ENCODE peak calls at places on chromosome 2, in six cellular contexts. N, U, R, L, X and V are unnamed samples.

GRCh38 chr2:176370423-176370822 is 101.2 kb downstream of the MTX2 start:
- DNase-seq in N (no peak), U (no peak), R (no peak), L (no peak), X (no peak), V (no peak)

GRCh38 chr2:75787532-75788132 is 76.9 kb upstream of the GCFC2 start:
- DNase-seq in N (peak; percentile 39), U (no peak), R (peak; percentile 43), L (no peak), X (peak; percentile 44), V (no peak)

GRCh38 chr2:88874063-88874657 is 182.7 kb downstream of the RPIA start:
- DNase-seq in N (peak; percentile 43), U (no peak), R (peak; percentile 56), L (peak; percentile 47), X (peak; percentile 53), V (peak; percentile 39)

GRCh38 chr2:192165842-192166241 is 28.9 kb downstream of the TMEFF2 start:
- DNase-seq in N (no peak), U (no peak), R (no peak), L (no peak), X (no peak), V (no peak)

GRCh38 chr2:45652090-45653050 is 895 bp downstream of the PRKCE start:
- DNase-seq in N (no peak), U (no peak), R (peak; percentile 54), L (peak; percentile 74), X (no peak), V (peak; percentile 58)

GRCh38 chr2:180021850-180022249 is 14.8 kb upstream of the CWC22 start:
- DNase-seq in N (no peak), U (no peak), R (no peak), L (no peak), X (no peak), V (no peak)

GRCh38 chr2:202037086-202037485 is 3.4 kb downstream of the FZD7 start:
- DNase-seq in N (no peak), U (no peak), R (peak; percentile 43), L (no peak), X (no peak), V (no peak)

GRCh38 chr2:102060047-102060446 is 68.3 kb downstream of the IL1R2 start:
- DNase-seq in N (no peak), U (no peak), R (no peak), L (no peak), X (no peak), V (no peak)

GRCh38 chr2:160522951-160523700 is 29.5 kb upstream of the RBMS1 start:
- DNase-seq in N (no peak), U (no peak), R (peak; percentile 31), L (no peak), X (no peak), V (no peak)

GRCh38 chr2:176129013-176129796 is at the start of gene HOXD8:
- DNase-seq in N (no peak), U (no peak), R (peak; percentile 57), L (peak; percentile 77), X (no peak), V (peak; percentile 72)

GRCh38 chr2:42249887-42250286 is 80.7 kb downstream of the EML4 start:
- DNase-seq in N (no peak), U (no peak), R (no peak), L (no peak), X (no peak), V (peak; percentile 59)

GRCh38 chr2:120912101-120912985 is 176.7 kb downstream of the GLI2 start:
- DNase-seq in N (no peak), U (no peak), R (no peak), L (no peak), X (no peak), V (peak; percentile 83)

GRCh38 chr2:168312036-168312822 is 64.8 kb upstream of the STK39 start:
- DNase-seq in N (no peak), U (no peak), R (peak; percentile 6), L (no peak), X (no peak), V (no peak)

GRCh38 chr2:86064006-86064405 is 41.7 kb downstream of the POLR1A start:
- DNase-seq in N (no peak), U (no peak), R (peak; percentile 64), L (no peak), X (no peak), V (no peak)

GRCh38 chr2:180520206-180520605 is 460.2 kb upstream of the UBE2E3 start:
- DNase-seq in N (no peak), U (no peak), R (peak; percentile 45), L (peak; percentile 52), X (no peak), V (peak; percentile 18)

GRCh38 chr2:55482186-55482945 is 37.2 kb upstream of the CFAP36 start:
- DNase-seq in N (no peak), U (no peak), R (peak; percentile 68), L (no peak), X (no peak), V (no peak)

GRCh38 chr2:207135801-207136457 is 29.8 kb downstream of the KLF7 start:
- DNase-seq in N (no peak), U (no peak), R (no peak), L (no peak), X (no peak), V (no peak)

GRCh38 chr2:205280630-205281225 is 401.6 kb upstream of the NRP2 start:
- DNase-seq in N (no peak), U (no peak), R (no peak), L (no peak), X (no peak), V (no peak)

GRCh38 chr2:202762546-202762945 is 109.0 kb downstream of the ICA1L start:
- DNase-seq in N (no peak), U (no peak), R (no peak), L (no peak), X (no peak), V (no peak)

GRCh38 chr2:64212801-64213321 is 68.6 kb upstream of the PELI1 start:
- DNase-seq in N (no peak), U (peak; percentile 60), R (peak; percentile 93), L (no peak), X (no peak), V (no peak)

GRCh38 chr2:16661936-16662335 is 3.7 kb downstream of the CYRIA start:
- DNase-seq in N (no peak), U (no peak), R (no peak), L (peak; percentile 7), X (no peak), V (no peak)

GRCh38 chr2:16664809-16665745 is 557 bp downstream of the CYRIA start:
- DNase-seq in N (no peak), U (no peak), R (no peak), L (peak; percentile 59), X (no peak), V (peak; percentile 24)

GRCh38 chr2:16662440-16662839 is 3.2 kb downstream of the CYRIA start:
- DNase-seq in N (no peak), U (no peak), R (peak; percentile 81), L (peak; percentile 13), X (no peak), V (peak; percentile 35)

GRCh38 chr2:16664052-16664731 is 1.4 kb downstream of the CYRIA start:
- DNase-seq in N (no peak), U (no peak), R (peak; percentile 96), L (peak; percentile 73), X (no peak), V (peak; percentile 62)

DNA sequence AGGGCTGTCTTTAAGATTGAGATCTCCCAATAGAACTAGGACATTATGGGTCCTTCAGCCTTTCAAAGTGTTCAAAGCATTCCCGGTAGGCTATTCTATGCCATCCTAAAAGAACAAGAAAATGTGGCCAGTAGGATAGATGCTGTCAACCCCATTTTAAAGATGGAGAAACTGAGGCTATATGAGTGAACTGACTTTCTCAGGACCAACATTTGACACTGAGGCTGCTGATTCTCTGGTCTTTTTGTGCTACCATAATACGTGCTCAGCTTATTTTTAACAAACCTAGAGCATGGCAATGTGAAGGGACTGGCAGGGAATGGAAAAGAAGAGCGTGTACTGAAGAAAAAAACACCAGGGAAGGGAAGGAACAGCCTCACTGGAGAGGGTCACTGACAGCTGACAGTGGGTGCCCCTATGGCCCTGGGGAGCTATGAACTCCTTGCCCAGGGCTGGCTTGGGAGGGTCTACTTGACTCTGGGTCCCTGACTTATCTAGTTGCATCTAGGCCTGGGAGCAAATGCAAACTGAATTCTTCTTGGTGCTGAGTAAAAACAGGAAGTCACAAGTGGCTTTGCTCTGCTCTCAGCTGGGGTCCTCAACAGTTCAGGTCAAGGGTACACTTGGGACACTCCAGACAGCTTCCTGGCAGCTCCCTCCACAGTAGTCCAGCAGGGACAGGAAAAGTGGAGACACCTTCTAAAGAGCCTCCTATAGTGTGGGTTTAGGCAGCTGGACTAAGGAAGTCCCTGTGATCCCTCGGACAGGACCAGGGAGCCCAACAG is 2.3 kb downstream of the CYRIA start:
- DNase-seq in N (no peak), U (no peak), R (peak; percentile 36), L (peak; percentile 49), X (no peak), V (no peak)
- H3K4me3 ChIP-seq in N (no peak overlapping the region), U (no peak overlapping the region), R (no peak overlapping the region), L (no peak overlapping the region), X (no peak overlapping the region), V (no peak overlapping the region)

GRCh38 chr2:134190062-134190806 is 63.6 kb upstream of the MGAT5 start:
- DNase-seq in N (no peak), U (no peak), R (no peak), L (no peak), X (no peak), V (no peak)

GRCh38 chr2:134183679-134184078 is 70.2 kb upstream of the MGAT5 start:
- DNase-seq in N (no peak), U (no peak), R (no peak), L (no peak), X (no peak), V (no peak)

GRCh38 chr2:134181219-134181618 is 72.7 kb upstream of the MGAT5 start:
- DNase-seq in N (no peak), U (peak; percentile 49), R (no peak), L (no peak), X (no peak), V (peak; percentile 31)

GRCh38 chr2:134189009-134189717 is 64.7 kb upstream of the MGAT5 start:
- DNase-seq in N (no peak), U (no peak), R (peak; percentile 65), L (no peak), X (no peak), V (peak; percentile 71)

GRCh38 chr2:134185639-134186038 is 68.2 kb upstream of the MGAT5 start:
- DNase-seq in N (no peak), U (no peak), R (no peak), L (no peak), X (no peak), V (no peak)
- H3K4me1 ChIP-seq in N (no peaks in the 10 kb centered on the region), U (peaks cover 15% of the 10 kb centered on the region), R (peaks cover 2% of the 10 kb centered on the region), L (no peaks in the 10 kb centered on the region), X (peaks cover 13% of the 10 kb centered on the region), V (peaks cover 3% of the 10 kb centered on the region)

DNA sequence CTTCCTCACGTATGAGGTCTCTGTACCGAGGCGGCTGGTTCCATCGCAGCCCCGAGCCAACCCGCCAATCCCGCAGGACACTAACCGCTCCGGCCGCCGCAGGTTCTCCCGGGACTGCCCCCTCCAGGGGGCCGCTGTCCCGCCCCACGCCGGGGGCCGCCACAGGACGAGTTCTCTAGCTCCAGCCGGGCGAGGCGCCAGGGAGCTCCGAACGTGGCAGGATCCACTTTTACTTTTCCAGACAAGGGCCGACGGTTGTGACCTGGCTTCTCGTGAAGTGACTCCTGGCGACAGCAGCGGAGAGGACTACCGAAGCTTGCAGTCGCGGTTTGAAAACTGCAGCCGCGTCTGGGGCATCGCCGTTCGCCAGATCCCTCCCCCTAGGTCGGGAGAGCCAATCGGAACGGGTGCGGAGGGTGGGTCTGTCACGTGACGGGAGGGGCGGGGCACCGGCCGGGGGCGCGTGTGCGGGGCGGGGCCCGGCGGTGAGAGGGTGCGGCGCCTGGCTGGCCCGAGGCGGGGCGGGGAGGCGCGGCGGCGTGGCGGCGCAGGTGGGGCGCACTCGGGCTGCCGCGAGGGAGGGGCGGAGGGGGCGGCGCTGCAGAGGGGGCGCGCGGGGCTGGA is at the start of gene STK17B:
- DNase-seq in N (peak; percentile 92), U (peak; percentile 82), R (peak; percentile 94), L (peak; percentile 98), X (peak; percentile 89), V (peak; percentile 97)
- H3K9ac ChIP-seq in N (peak within 1 kb of the TSS; percentile 95), U (peak within 1 kb of the TSS; percentile 90), R (peak within 1 kb of the TSS; percentile 93), L (peak within 1 kb of the TSS; percentile 56), X (peak within 1 kb of the TSS; percentile 62), V (peak within 1 kb of the TSS; percentile 96)

GRCh38 chr2:74188696-74189095 is 9.7 kb upstream of the MTHFD2 start:
- DNase-seq in N (no peak), U (no peak), R (no peak), L (no peak), X (no peak), V (no peak)
- H3K4me3 ChIP-seq in N (no peak overlapping the region), U (no peak overlapping the region), R (no peak overlapping the region), L (no peak overlapping the region), X (no peak overlapping the region), V (no peak overlapping the region)